ENCODE peak calls at places on chromosome 5, in eight cellular contexts. Y is GDM1; B is stimulated activated CD4-positive, alpha-beta T cell treated with anti-CD3 and anti-CD28 coated beads, Interleukin-2, amount 100 ng/mL, for 48 hours; V is body of pancreas; K is AML-193; Z is kidney tubule cell; H is 8988T; D is HCT116. E is an unnamed sample.

GRCh38 chr5:61811052-61811451 is 479.0 kb downstream of the ZSWIM6 start:
- DNase-seq in K (no peak), H (no peak), V (no peak), D (no peak), B (no peak), Z (peak), Y (no peak), E (no peak)

GRCh38 chr5:169650701-169651331 is 13.7 kb downstream of the DOCK2 start:
- DNase-seq in H (no peak), B (no peak), V (no peak), D (no peak), Z (peak), K (no peak), Y (no peak), E (peak)

GRCh38 chr5:146796911-146797310 is 81.6 kb downstream of the PPP2R2B start:
- DNase-seq in D (no peak), H (no peak), K (no peak), Z (no peak), B (no peak), V (no peak), Y (no peak), E (no peak)

GRCh38 chr5:142904421-142904820 is 134.2 kb downstream of the ARHGAP26 start:
- DNase-seq in Y (no peak), V (no peak), H (peak), D (no peak), Z (peak), K (no peak), B (no peak), E (no peak)

GRCh38 chr5:54515634-54516033 is 1.9 kb upstream of the SNX18 start:
- DNase-seq in H (no peak), Y (no peak), D (no peak), B (no peak), K (no peak), Z (no peak), V (no peak), E (no peak)

GRCh38 chr5:106094128-106094726 is 1576.5 kb downstream of the EFNA5 start:
- DNase-seq in K (no peak), H (no peak), B (no peak), V (no peak), Z (peak), D (no peak), Y (no peak), E (no peak)

GRCh38 chr5:80254767-80255424 is 952 bp downstream of the SERINC5 start:
- DNase-seq in Y (no peak), K (no peak), D (no peak), B (no peak), Z (no peak), H (peak), V (no peak), E (no peak)

GRCh38 chr5:136036991-136037705 is 8.4 kb downstream of the TGFBI start:
- DNase-seq in D (no peak), B (peak), Y (peak), K (peak), H (no peak), Z (peak), V (no peak), E (peak)

GRCh38 chr5:78611161-78611605 is 37.4 kb downstream of the LHFPL2 start:
- DNase-seq in D (no peak), Y (no peak), K (no peak), V (peak), Z (peak), H (no peak), B (no peak), E (peak)

GRCh38 chr5:131630963-131631350 is 4.1 kb downstream of the RAPGEF6 start:
- DNase-seq in H (no peak), D (no peak), Z (no peak), Y (no peak), V (no peak), K (no peak), B (no peak), E (no peak)

GRCh38 chr5:54766748-54767147 is 218.6 kb downstream of the ESM1 start:
- DNase-seq in B (no peak), V (no peak), D (no peak), Z (no peak), H (no peak), K (no peak), Y (no peak), E (no peak)

GRCh38 chr5:107958861-107959260 is 288.1 kb upstream of the EFNA5 start:
- DNase-seq in V (no peak), Z (no peak), D (no peak), H (no peak), K (no peak), B (no peak), Y (no peak), E (no peak)

GRCh38 chr5:156432830-156433105 is 105.8 kb downstream of the SGCD start:
- DNase-seq in B (no peak), D (no peak), Y (no peak), K (no peak), H (no peak), Z (no peak), V (no peak), E (no peak)

GRCh38 chr5:66209350-66209749 is 65.2 kb downstream of the SREK1 start:
- DNase-seq in Y (no peak), Z (peak), K (no peak), V (no peak), B (no peak), D (peak), H (peak), E (peak)

GRCh38 chr5:157449011-157449723 is 10.8 kb upstream of the NIPAL4 start:
- DNase-seq in Y (no peak), V (peak), D (no peak), K (no peak), H (no peak), Z (no peak), B (no peak), E (no peak)

GRCh38 chr5:107572800-107573368 is 97.9 kb downstream of the EFNA5 start:
- DNase-seq in B (no peak), Y (no peak), H (no peak), D (no peak), Z (no peak), V (no peak), K (no peak), E (no peak)

GRCh38 chr5:145855842-145856267 is 17.0 kb downstream of the GRXCR2 start:
- DNase-seq in B (no peak), Y (no peak), Z (peak), K (no peak), V (no peak), H (no peak), D (no peak), E (no peak)

E was measured in RCC 7860.